ENCODE peak calls at places on chromosomes 5 and 9, in nine cellular contexts. One of them, this sample, is unnamed.
A peak's percentile ranks its signal among the peaks of the same experiment; 100 is the strongest.

GRCh38 chr5:16260000-16260399 is 80.4 kb upstream of the MARCHF11 start:
- DNase-seq in pancreas: no peak
- DNase-seq in stomach: no peak
- DNase-seq in suprapubic skin: no peak
- DNase-seq in neural crest cell: no peak
- DNase-seq in neural progenitor cell: no peak
- DNase-seq in left lung: no peak
- DNase-seq in activated CD8-positive, alpha-beta T cell treated with anti-CD3 and anti-CD28 coated beads for 36 hours: no peak
- DNase-seq in A549: no peak
- DNase-seq in this sample: no peak

GRCh38 chr5:171601266-171601881 is 181.9 kb downstream of the FGF18 start:
- DNase-seq in stomach: no peak
- DNase-seq in activated CD8-positive, alpha-beta T cell treated with anti-CD3 and anti-CD28 coated beads for 36 hours: peak; percentile 38
- DNase-seq in suprapubic skin: no peak
- DNase-seq in pancreas: no peak
- DNase-seq in left lung: peak; percentile 56
- DNase-seq in neural crest cell: no peak
- DNase-seq in A549: no peak
- DNase-seq in neural progenitor cell: no peak
- DNase-seq in this sample: no peak

GRCh38 chr5:132807163-132807838 is 5.8 kb upstream of the SOWAHA start:
- DNase-seq in neural progenitor cell: peak; percentile 71
- DNase-seq in activated CD8-positive, alpha-beta T cell treated with anti-CD3 and anti-CD28 coated beads for 36 hours: peak; percentile 12
- DNase-seq in suprapubic skin: peak; percentile 40
- DNase-seq in neural crest cell: peak; percentile 48
- DNase-seq in left lung: no peak
- DNase-seq in pancreas: peak; percentile 53
- DNase-seq in stomach: peak; percentile 77
- DNase-seq in A549: peak; percentile 71
- DNase-seq in this sample: peak; percentile 93

GRCh38 chr5:101977729-101978345 is 318.2 kb downstream of the SLCO4C1 start:
- DNase-seq in neural crest cell: no peak
- DNase-seq in pancreas: peak; percentile 13
- DNase-seq in stomach: no peak
- DNase-seq in suprapubic skin: no peak
- DNase-seq in A549: peak; percentile 59
- DNase-seq in neural progenitor cell: peak; percentile 81
- DNase-seq in activated CD8-positive, alpha-beta T cell treated with anti-CD3 and anti-CD28 coated beads for 36 hours: no peak
- DNase-seq in left lung: no peak
- DNase-seq in this sample: no peak

GRCh38 chr5:80961376-80962281 is 1.5 kb downstream of the RASGRF2 start:
- DNase-seq in pancreas: no peak
- DNase-seq in suprapubic skin: no peak
- DNase-seq in neural progenitor cell: peak; percentile 48
- DNase-seq in neural crest cell: no peak
- DNase-seq in left lung: no peak
- DNase-seq in activated CD8-positive, alpha-beta T cell treated with anti-CD3 and anti-CD28 coated beads for 36 hours: peak; percentile 89
- DNase-seq in stomach: no peak
- DNase-seq in A549: no peak
- DNase-seq in this sample: peak; percentile 55

GRCh38 chr9:21294325-21294724 is 10.8 kb downstream of the IFNA5 start:
- DNase-seq in activated CD8-positive, alpha-beta T cell treated with anti-CD3 and anti-CD28 coated beads for 36 hours: peak; percentile 4
- DNase-seq in stomach: no peak
- DNase-seq in pancreas: peak; percentile 52
- DNase-seq in neural crest cell: no peak
- DNase-seq in suprapubic skin: no peak
- DNase-seq in neural progenitor cell: no peak
- DNase-seq in A549: peak; percentile 43
- DNase-seq in left lung: no peak
- DNase-seq in this sample: no peak

GRCh38 chr9:112771359-112772214 is 21.0 kb downstream of the SNX30 start:
- DNase-seq in activated CD8-positive, alpha-beta T cell treated with anti-CD3 and anti-CD28 coated beads for 36 hours: peak; percentile 26
- DNase-seq in pancreas: no peak
- DNase-seq in neural progenitor cell: no peak
- DNase-seq in suprapubic skin: no peak
- DNase-seq in neural crest cell: no peak
- DNase-seq in A549: no peak
- DNase-seq in left lung: no peak
- DNase-seq in stomach: no peak
- DNase-seq in this sample: no peak

GRCh38 chr9:12640021-12640587 is 53.1 kb upstream of the TYRP1 start:
- DNase-seq in stomach: no peak
- DNase-seq in neural crest cell: no peak
- DNase-seq in A549: peak; percentile 68
- DNase-seq in suprapubic skin: no peak
- DNase-seq in left lung: no peak
- DNase-seq in activated CD8-positive, alpha-beta T cell treated with anti-CD3 and anti-CD28 coated beads for 36 hours: no peak
- DNase-seq in neural progenitor cell: peak; percentile 72
- DNase-seq in pancreas: peak; percentile 20
- DNase-seq in this sample: no peak

GRCh38 chr5:42951847-42952411 is 88.2 kb downstream of the ANXA2R start:
- DNase-seq in neural crest cell: no peak
- DNase-seq in neural progenitor cell: no peak
- DNase-seq in suprapubic skin: no peak
- DNase-seq in A549: no peak
- DNase-seq in pancreas: no peak
- DNase-seq in activated CD8-positive, alpha-beta T cell treated with anti-CD3 and anti-CD28 coated beads for 36 hours: peak; percentile 77
- DNase-seq in stomach: peak; percentile 31
- DNase-seq in left lung: no peak
- DNase-seq in this sample: peak; percentile 37

GRCh38 chr5:122454522-122454921 is 142.5 kb downstream of the SNCAIP start:
- DNase-seq in activated CD8-positive, alpha-beta T cell treated with anti-CD3 and anti-CD28 coated beads for 36 hours: no peak
- DNase-seq in left lung: no peak
- DNase-seq in pancreas: no peak
- DNase-seq in neural crest cell: no peak
- DNase-seq in stomach: no peak
- DNase-seq in neural progenitor cell: no peak
- DNase-seq in suprapubic skin: no peak
- DNase-seq in A549: no peak
- DNase-seq in this sample: no peak

GRCh38 chr5:122457178-122457826 is 145.3 kb downstream of the SNCAIP start:
- DNase-seq in left lung: no peak
- DNase-seq in pancreas: no peak
- DNase-seq in activated CD8-positive, alpha-beta T cell treated with anti-CD3 and anti-CD28 coated beads for 36 hours: no peak
- DNase-seq in neural crest cell: no peak
- DNase-seq in suprapubic skin: no peak
- DNase-seq in A549: no peak
- DNase-seq in neural progenitor cell: no peak
- DNase-seq in stomach: no peak
- DNase-seq in this sample: no peak

GRCh38 chr5:122464191-122464590 is 152.2 kb downstream of the SNCAIP start:
- DNase-seq in left lung: no peak
- DNase-seq in neural crest cell: no peak
- DNase-seq in activated CD8-positive, alpha-beta T cell treated with anti-CD3 and anti-CD28 coated beads for 36 hours: no peak
- DNase-seq in pancreas: no peak
- DNase-seq in A549: no peak
- DNase-seq in stomach: no peak
- DNase-seq in suprapubic skin: no peak
- DNase-seq in neural progenitor cell: no peak
- DNase-seq in this sample: no peak

GRCh38 chr5:122463221-122463620 is 151.2 kb downstream of the SNCAIP start:
- DNase-seq in neural crest cell: no peak
- DNase-seq in pancreas: no peak
- DNase-seq in activated CD8-positive, alpha-beta T cell treated with anti-CD3 and anti-CD28 coated beads for 36 hours: no peak
- DNase-seq in suprapubic skin: no peak
- DNase-seq in stomach: no peak
- DNase-seq in A549: no peak
- DNase-seq in neural progenitor cell: no peak
- DNase-seq in left lung: no peak
- DNase-seq in this sample: no peak

GRCh38 chr5:122458278-122458872 is 146.3 kb downstream of the SNCAIP start:
- DNase-seq in left lung: no peak
- DNase-seq in neural progenitor cell: peak; percentile 49
- DNase-seq in suprapubic skin: no peak
- DNase-seq in stomach: no peak
- DNase-seq in neural crest cell: no peak
- DNase-seq in activated CD8-positive, alpha-beta T cell treated with anti-CD3 and anti-CD28 coated beads for 36 hours: peak; percentile 10
- DNase-seq in A549: peak; percentile 30
- DNase-seq in pancreas: peak; percentile 13
- DNase-seq in this sample: peak; percentile 24
- TF ChIP-seq CTCF in left lung: peak; percentile 39
- TF ChIP-seq CTCF in neural progenitor cell: peak; percentile 69
- TF ChIP-seq CTCF in suprapubic skin: no peak
- TF ChIP-seq CTCF in stomach: peak; percentile 33
- TF ChIP-seq CTCF in neural crest cell: peak; percentile 64
- TF ChIP-seq CTCF in activated CD8-positive, alpha-beta T cell treated with anti-CD3 and anti-CD28 coated beads for 36 hours: peak; percentile 31
- TF ChIP-seq CTCF in A549: peak; percentile 38
- TF ChIP-seq CTCF in pancreas: peak; percentile 35
- TF ChIP-seq CTCF in this sample: peak; percentile 45

DNA sequence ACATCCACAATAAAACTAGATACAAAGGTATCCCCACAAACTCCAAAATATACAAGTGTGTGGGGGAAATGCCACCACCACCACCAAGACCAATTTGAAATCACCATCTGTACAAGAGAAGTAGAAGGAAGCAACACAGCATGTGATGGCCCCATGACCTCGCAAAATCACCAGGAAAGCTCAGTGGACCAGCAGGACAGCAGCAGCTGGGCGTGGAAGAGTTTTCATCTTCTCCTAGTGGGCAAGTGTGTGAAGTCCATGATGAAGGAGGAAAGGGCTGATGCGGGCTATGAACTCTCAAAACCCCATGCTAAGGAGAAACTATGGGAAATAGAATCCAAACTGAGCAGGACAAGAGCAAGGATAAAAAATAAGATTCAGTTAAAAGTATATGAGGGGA is 58.1 kb downstream of the GOLPH3 start:
- DNase-seq in A549: peak; percentile 22
- DNase-seq in left lung: no peak
- DNase-seq in neural progenitor cell: no peak
- DNase-seq in suprapubic skin: no peak
- DNase-seq in activated CD8-positive, alpha-beta T cell treated with anti-CD3 and anti-CD28 coated beads for 36 hours: no peak
- DNase-seq in stomach: no peak
- DNase-seq in pancreas: no peak
- DNase-seq in neural crest cell: no peak
- DNase-seq in this sample: no peak
- TF ChIP-seq CTCF in A549: no peak
- TF ChIP-seq CTCF in left lung: no peak
- TF ChIP-seq CTCF in neural progenitor cell: no peak
- TF ChIP-seq CTCF in suprapubic skin: no peak
- TF ChIP-seq CTCF in activated CD8-positive, alpha-beta T cell treated with anti-CD3 and anti-CD28 coated beads for 36 hours: no peak
- TF ChIP-seq CTCF in stomach: no peak
- TF ChIP-seq CTCF in pancreas: no peak
- TF ChIP-seq CTCF in neural crest cell: no peak
- TF ChIP-seq CTCF in this sample: no peak

DNA sequence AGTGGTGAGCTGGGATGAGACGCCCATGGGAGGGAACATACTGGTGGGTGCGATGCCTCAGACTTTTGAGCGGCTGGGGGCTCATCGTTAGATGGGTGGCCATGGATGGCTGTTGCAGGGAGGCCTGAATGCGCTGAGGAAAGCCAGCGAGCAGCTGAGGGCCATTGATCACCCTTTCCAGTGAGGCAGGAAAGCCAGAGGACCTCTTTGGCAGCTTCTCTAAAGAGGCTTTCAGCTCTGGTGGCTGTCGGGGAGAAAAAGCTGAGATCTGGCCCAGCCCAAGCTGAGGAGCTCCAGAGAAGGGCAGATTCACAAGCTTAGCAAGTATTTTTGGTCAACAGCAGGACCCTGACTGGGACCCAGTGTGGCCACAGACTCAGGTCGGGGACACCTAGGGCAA is 13.3 kb upstream of the VAV2 start:
- DNase-seq in pancreas: no peak
- DNase-seq in activated CD8-positive, alpha-beta T cell treated with anti-CD3 and anti-CD28 coated beads for 36 hours: no peak
- DNase-seq in neural progenitor cell: no peak
- DNase-seq in A549: no peak
- DNase-seq in left lung: no peak
- DNase-seq in suprapubic skin: no peak
- DNase-seq in neural crest cell: no peak
- DNase-seq in stomach: no peak
- DNase-seq in this sample: no peak
- TF ChIP-seq CTCF in pancreas: no peak
- TF ChIP-seq CTCF in activated CD8-positive, alpha-beta T cell treated with anti-CD3 and anti-CD28 coated beads for 36 hours: no peak
- TF ChIP-seq CTCF in neural progenitor cell: no peak
- TF ChIP-seq CTCF in A549: no peak
- TF ChIP-seq CTCF in left lung: no peak
- TF ChIP-seq CTCF in suprapubic skin: no peak
- TF ChIP-seq CTCF in neural crest cell: no peak
- TF ChIP-seq CTCF in stomach: no peak
- TF ChIP-seq CTCF in this sample: no peak

GRCh38 chr9:131279196-131279926 is 3.1 kb upstream of the FAM78A start:
- DNase-seq in A549: no peak
- DNase-seq in stomach: no peak
- DNase-seq in neural progenitor cell: no peak
- DNase-seq in left lung: no peak
- DNase-seq in pancreas: no peak
- DNase-seq in suprapubic skin: no peak
- DNase-seq in neural crest cell: no peak
- DNase-seq in activated CD8-positive, alpha-beta T cell treated with anti-CD3 and anti-CD28 coated beads for 36 hours: peak; percentile 22
- DNase-seq in this sample: no peak

GRCh38 chr9:131276107-131276888 is at the start of gene FAM78A:
- DNase-seq in A549: no peak
- DNase-seq in pancreas: no peak
- DNase-seq in activated CD8-positive, alpha-beta T cell treated with anti-CD3 and anti-CD28 coated beads for 36 hours: peak; percentile 65
- DNase-seq in suprapubic skin: no peak
- DNase-seq in left lung: peak; percentile 75
- DNase-seq in neural crest cell: no peak
- DNase-seq in stomach: peak; percentile 57
- DNase-seq in neural progenitor cell: peak; percentile 63
- DNase-seq in this sample: no peak

GRCh38 chr9:131278421-131279111 is 2.3 kb upstream of the FAM78A start:
- DNase-seq in activated CD8-positive, alpha-beta T cell treated with anti-CD3 and anti-CD28 coated beads for 36 hours: peak; percentile 47
- DNase-seq in neural crest cell: no peak
- DNase-seq in left lung: no peak
- DNase-seq in neural progenitor cell: no peak
- DNase-seq in stomach: no peak
- DNase-seq in suprapubic skin: no peak
- DNase-seq in A549: no peak
- DNase-seq in pancreas: no peak
- DNase-seq in this sample: no peak

GRCh38 chr9:131276891-131277672 is 772 bp upstream of the FAM78A start:
- DNase-seq in suprapubic skin: no peak
- DNase-seq in pancreas: no peak
- DNase-seq in stomach: no peak
- DNase-seq in left lung: no peak
- DNase-seq in neural progenitor cell: peak; percentile 47
- DNase-seq in A549: no peak
- DNase-seq in neural crest cell: no peak
- DNase-seq in activated CD8-positive, alpha-beta T cell treated with anti-CD3 and anti-CD28 coated beads for 36 hours: peak; percentile 54
- DNase-seq in this sample: no peak

DNA sequence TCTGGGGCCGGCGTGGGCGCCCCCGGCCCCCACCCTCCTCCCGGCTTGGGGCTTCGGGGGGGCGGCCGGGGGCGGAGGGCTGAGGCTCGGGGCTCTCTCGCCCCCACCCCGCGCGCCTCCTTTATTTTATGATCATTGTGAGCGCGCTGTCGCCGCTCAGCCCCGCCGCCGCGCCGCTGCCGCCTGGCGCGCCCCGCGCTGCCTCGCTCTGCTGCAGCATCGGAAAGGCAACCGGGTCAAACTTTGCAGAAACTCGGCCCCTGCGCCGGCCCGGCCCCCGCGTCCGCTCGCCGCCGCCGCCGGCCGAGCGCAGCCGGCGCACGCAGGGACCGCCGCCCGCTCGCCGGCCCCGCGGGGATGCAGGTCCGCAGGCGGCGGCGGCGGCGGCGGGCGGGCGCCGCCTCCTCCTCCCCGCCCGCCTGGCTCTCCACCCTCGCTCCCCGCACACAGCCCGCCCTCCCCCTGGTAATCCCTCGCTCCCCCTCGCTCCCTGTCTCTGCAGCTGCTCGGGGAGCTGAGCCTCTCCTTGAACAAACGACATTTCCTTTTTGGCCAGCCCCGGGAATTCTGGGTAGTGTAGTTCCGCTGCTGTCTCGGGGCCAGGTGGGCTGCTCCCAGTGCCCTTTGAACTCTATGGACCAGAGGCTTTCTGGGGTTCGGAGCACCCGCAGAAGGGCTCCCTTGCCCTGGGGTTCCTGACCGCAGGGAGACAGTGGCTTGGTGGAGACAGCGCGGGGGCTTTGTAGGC is 1.5 kb upstream of the FAM78A start:
- DNase-seq in suprapubic skin: peak; percentile 85
- DNase-seq in stomach: peak; percentile 70
- DNase-seq in pancreas: peak; percentile 61
- DNase-seq in neural progenitor cell: peak; percentile 96
- DNase-seq in A549: peak; percentile 69
- DNase-seq in neural crest cell: peak; percentile 68
- DNase-seq in activated CD8-positive, alpha-beta T cell treated with anti-CD3 and anti-CD28 coated beads for 36 hours: peak; percentile 85
- DNase-seq in left lung: peak; percentile 89
- DNase-seq in this sample: peak; percentile 80
- TF ChIP-seq CTCF in suprapubic skin: no peak
- TF ChIP-seq CTCF in stomach: no peak
- TF ChIP-seq CTCF in pancreas: no peak
- TF ChIP-seq CTCF in neural progenitor cell: no peak
- TF ChIP-seq CTCF in A549: no peak
- TF ChIP-seq CTCF in neural crest cell: no peak
- TF ChIP-seq CTCF in activated CD8-positive, alpha-beta T cell treated with anti-CD3 and anti-CD28 coated beads for 36 hours: no peak
- TF ChIP-seq CTCF in left lung: no peak
- TF ChIP-seq CTCF in this sample: no peak